ENCODE peak calls at places on chromosomes 1 and 21, in six cellular contexts. One of them, this sample, is unnamed.
A peak's percentile ranks its signal among the peaks of the same experiment; 100 is the strongest.

GRCh38 chr1:97042551-97042950 is 321.0 kb downstream of the PTBP2 start:
- DNase-seq in HepG2: no peak
- DNase-seq in IMR-90: peak; percentile 65
- DNase-seq in K562: no peak
- DNase-seq in GM12878: no peak
- DNase-seq in A549: no peak
- DNase-seq in this sample: no peak

GRCh38 chr21:36643374-36644250 is 55.3 kb upstream of the SIM2 start:
- DNase-seq in A549: no peak
- DNase-seq in GM12878: no peak
- DNase-seq in K562: no peak
- DNase-seq in HepG2: no peak
- DNase-seq in IMR-90: no peak
- DNase-seq in this sample: no peak

GRCh38 chr1:231315887-231316286 is 21.8 kb downstream of the EXOC8 start:
- DNase-seq in IMR-90: peak; percentile 9
- DNase-seq in A549: peak; percentile 33
- DNase-seq in K562: peak; percentile 81
- DNase-seq in GM12878: no peak
- DNase-seq in HepG2: peak; percentile 51
- DNase-seq in this sample: peak; percentile 83

GRCh38 chr1:153611356-153611755 is 1.6 kb downstream of the S100A16 start:
- DNase-seq in A549: no peak
- DNase-seq in K562: no peak
- DNase-seq in GM12878: no peak
- DNase-seq in HepG2: no peak
- DNase-seq in IMR-90: no peak
- DNase-seq in this sample: no peak

GRCh38 chr21:43917515-43918384 is 52.7 kb downstream of the AGPAT3 start:
- DNase-seq in IMR-90: no peak
- DNase-seq in K562: peak; percentile 68
- DNase-seq in A549: no peak
- DNase-seq in GM12878: peak; percentile 25
- DNase-seq in HepG2: peak; percentile 40
- DNase-seq in this sample: no peak

GRCh38 chr1:102572637-102573036 is 535.7 kb downstream of the COL11A1 start:
- DNase-seq in IMR-90: no peak
- DNase-seq in GM12878: no peak
- DNase-seq in HepG2: no peak
- DNase-seq in A549: no peak
- DNase-seq in K562: no peak
- DNase-seq in this sample: no peak

GRCh38 chr1:228851196-228851595 is 115.9 kb downstream of the RHOU start:
- DNase-seq in K562: no peak
- DNase-seq in IMR-90: no peak
- DNase-seq in GM12878: no peak
- DNase-seq in HepG2: no peak
- DNase-seq in A549: no peak
- DNase-seq in this sample: no peak

GRCh38 chr1:8880068-8880676 is 1.7 kb upstream of the ENO1 start:
- DNase-seq in GM12878: no peak
- DNase-seq in HepG2: peak; percentile 76
- DNase-seq in IMR-90: peak; percentile 97
- DNase-seq in A549: peak; percentile 83
- DNase-seq in K562: peak; percentile 93
- DNase-seq in this sample: no peak

GRCh38 chr1:150511551-150511950 is 3.6 kb downstream of the ECM1 start:
- DNase-seq in A549: no peak
- DNase-seq in GM12878: no peak
- DNase-seq in IMR-90: no peak
- DNase-seq in HepG2: no peak
- DNase-seq in K562: no peak
- DNase-seq in this sample: no peak

GRCh38 chr1:29465755-29466154 is 229.4 kb downstream of the PTPRU start:
- DNase-seq in K562: peak; percentile 43
- DNase-seq in HepG2: peak; percentile 33
- DNase-seq in A549: no peak
- DNase-seq in GM12878: no peak
- DNase-seq in IMR-90: peak; percentile 23
- DNase-seq in this sample: no peak

GRCh38 chr1:202018226-202018475 is 7.8 kb downstream of the ELF3 start:
- DNase-seq in A549: no peak
- DNase-seq in HepG2: no peak
- DNase-seq in IMR-90: no peak
- DNase-seq in K562: no peak
- DNase-seq in GM12878: no peak
- DNase-seq in this sample: no peak

GRCh38 chr1:209643295-209644020 is 8.8 kb downstream of the LAMB3 start:
- DNase-seq in IMR-90: no peak
- DNase-seq in HepG2: no peak
- DNase-seq in A549: no peak
- DNase-seq in K562: no peak
- DNase-seq in GM12878: no peak
- DNase-seq in this sample: no peak

GRCh38 chr21:46149205-46149901 is 6.0 kb downstream of the FTCD start:
- DNase-seq in GM12878: no peak
- DNase-seq in A549: no peak
- DNase-seq in K562: no peak
- DNase-seq in IMR-90: no peak
- DNase-seq in HepG2: peak; percentile 30
- DNase-seq in this sample: no peak

GRCh38 chr1:166905136-166905535 is 29.1 kb upstream of the TADA1 start:
- DNase-seq in IMR-90: no peak
- DNase-seq in A549: no peak
- DNase-seq in GM12878: no peak
- DNase-seq in K562: no peak
- DNase-seq in HepG2: no peak
- DNase-seq in this sample: no peak
- TF ChIP-seq BHLHE40 in IMR-90: no peak
- TF ChIP-seq BHLHE40 in A549: no peak
- TF ChIP-seq BHLHE40 in GM12878: no peak
- TF ChIP-seq BHLHE40 in K562: no peak
- TF ChIP-seq BHLHE40 in HepG2: no peak
- TF ChIP-seq BHLHE40 in this sample: no peak

GRCh38 chr21:34668803-34669148 is at the start of gene CLIC6:
- DNase-seq in IMR-90: no peak
- DNase-seq in K562: no peak
- DNase-seq in GM12878: no peak
- DNase-seq in HepG2: no peak
- DNase-seq in A549: no peak
- DNase-seq in this sample: no peak
- TF ChIP-seq BHLHE40 in IMR-90: no peak
- TF ChIP-seq BHLHE40 in K562: no peak
- TF ChIP-seq BHLHE40 in GM12878: no peak
- TF ChIP-seq BHLHE40 in HepG2: no peak
- TF ChIP-seq BHLHE40 in A549: no peak
- TF ChIP-seq BHLHE40 in this sample: no peak

GRCh38 chr1:235079443-235079967 is 49.1 kb downstream of the TOMM20 start:
- DNase-seq in K562: no peak
- DNase-seq in GM12878: no peak
- DNase-seq in IMR-90: peak; percentile 62
- DNase-seq in A549: peak; percentile 49
- DNase-seq in HepG2: peak; percentile 71
- DNase-seq in this sample: no peak
- TF ChIP-seq BHLHE40 in K562: no peak
- TF ChIP-seq BHLHE40 in GM12878: peak; percentile 74
- TF ChIP-seq BHLHE40 in IMR-90: no peak
- TF ChIP-seq BHLHE40 in A549: no peak
- TF ChIP-seq BHLHE40 in HepG2: peak; percentile 39
- TF ChIP-seq BHLHE40 in this sample: no peak

GRCh38 chr1:212914789-212915188 is 35.6 kb upstream of the VASH2 start:
- DNase-seq in IMR-90: no peak
- DNase-seq in K562: no peak
- DNase-seq in A549: no peak
- DNase-seq in GM12878: no peak
- DNase-seq in HepG2: no peak
- DNase-seq in this sample: no peak
- TF ChIP-seq BHLHE40 in IMR-90: no peak
- TF ChIP-seq BHLHE40 in K562: no peak
- TF ChIP-seq BHLHE40 in A549: no peak
- TF ChIP-seq BHLHE40 in GM12878: no peak
- TF ChIP-seq BHLHE40 in HepG2: no peak
- TF ChIP-seq BHLHE40 in this sample: no peak

GRCh38 chr1:151707541-151708065 is 9.0 kb downstream of the CELF3 start:
- DNase-seq in A549: no peak
- DNase-seq in HepG2: no peak
- DNase-seq in GM12878: no peak
- DNase-seq in K562: no peak
- DNase-seq in IMR-90: no peak
- DNase-seq in this sample: no peak
- TF ChIP-seq BHLHE40 in A549: no peak
- TF ChIP-seq BHLHE40 in HepG2: no peak
- TF ChIP-seq BHLHE40 in GM12878: no peak
- TF ChIP-seq BHLHE40 in K562: no peak
- TF ChIP-seq BHLHE40 in IMR-90: no peak
- TF ChIP-seq BHLHE40 in this sample: no peak

DNA sequence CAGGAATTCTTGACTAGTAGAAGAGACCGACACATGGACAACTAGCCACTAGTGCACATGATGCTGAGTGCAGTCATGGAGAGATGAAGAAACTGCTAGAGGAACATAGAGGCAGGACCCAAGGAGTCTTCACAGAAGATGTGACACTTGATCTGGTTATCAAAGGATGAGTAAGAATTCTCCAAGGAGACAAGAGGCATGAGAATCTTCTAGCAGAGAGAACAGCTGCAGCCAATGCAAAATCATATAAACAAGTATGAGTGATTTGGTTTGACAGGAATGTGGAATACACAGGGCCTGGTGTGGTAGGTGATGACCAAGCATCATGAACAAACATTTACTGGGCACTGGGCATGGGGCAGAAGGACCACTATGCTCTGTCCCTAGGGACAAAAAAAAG is 140.9 kb upstream of the CTTNBP2NL start:
- DNase-seq in K562: no peak
- DNase-seq in A549: no peak
- DNase-seq in GM12878: no peak
- DNase-seq in HepG2: no peak
- DNase-seq in IMR-90: peak; percentile 49
- DNase-seq in this sample: no peak
- TF ChIP-seq BHLHE40 in K562: no peak
- TF ChIP-seq BHLHE40 in A549: no peak
- TF ChIP-seq BHLHE40 in GM12878: no peak
- TF ChIP-seq BHLHE40 in HepG2: no peak
- TF ChIP-seq BHLHE40 in IMR-90: no peak
- TF ChIP-seq BHLHE40 in this sample: no peak

GRCh38 chr1:200129480-200129879 is 102.0 kb downstream of the NR5A2 start:
- DNase-seq in GM12878: no peak
- DNase-seq in HepG2: no peak
- DNase-seq in K562: no peak
- DNase-seq in A549: no peak
- DNase-seq in IMR-90: no peak
- DNase-seq in this sample: no peak
- TF ChIP-seq BHLHE40 in GM12878: peak; percentile 62
- TF ChIP-seq BHLHE40 in HepG2: no peak
- TF ChIP-seq BHLHE40 in K562: no peak
- TF ChIP-seq BHLHE40 in A549: no peak
- TF ChIP-seq BHLHE40 in IMR-90: no peak
- TF ChIP-seq BHLHE40 in this sample: no peak

GRCh38 chr1:212606734-212607205 is 1.8 kb upstream of the ATF3 start:
- DNase-seq in HepG2: no peak
- DNase-seq in A549: no peak
- DNase-seq in IMR-90: no peak
- DNase-seq in GM12878: no peak
- DNase-seq in K562: peak; percentile 33
- DNase-seq in this sample: no peak
- TF ChIP-seq BHLHE40 in HepG2: no peak
- TF ChIP-seq BHLHE40 in A549: no peak
- TF ChIP-seq BHLHE40 in IMR-90: no peak
- TF ChIP-seq BHLHE40 in GM12878: no peak
- TF ChIP-seq BHLHE40 in K562: no peak
- TF ChIP-seq BHLHE40 in this sample: no peak

This sample was measured in HEK293T.